ENCODE peak calls at places on chromosomes 4 and X, in ten cellular contexts. W is GM23248; T is cardiac fibroblast; E is right cardiac atrium; F is AG04449; O is lung; J is hepatocyte; H is AG04450; D is upper lobe of left lung; R is CD8-positive, alpha-beta T cell. V is an unnamed sample.

GRCh38 chr4:83150563-83151330 is 36.2 kb upstream of the PLAC8 start:
- DNase-seq in O (no peak), E (no peak), R (no peak), F (no peak), J (peak), T (peak), H (no peak), D (no peak), W (no peak), V (no peak)

GRCh38 chr4:19936471-19936870 is 315.2 kb upstream of the SLIT2 start:
- DNase-seq in H (peak), T (peak), J (no peak), D (no peak), W (peak), F (peak), O (no peak), E (no peak), R (no peak), V (peak)

GRCh38 chr4:1465173-1466033 is 59.2 kb upstream of the NKX1-1 start:
- DNase-seq in W (no peak), E (no peak), T (no peak), R (no peak), D (no peak), H (no peak), F (no peak), O (no peak), J (no peak), V (no peak)

GRCh38 chrX:22666441-22666840 is 333.3 kb upstream of the DDX53 start:
- DNase-seq in W (peak), D (no peak), O (no peak), F (no peak), T (peak), J (peak), R (no peak), H (no peak), E (peak), V (peak)

GRCh38 chr4:140163029-140163810 is 9.2 kb upstream of the MAML3 start:
- DNase-seq in D (no peak), J (no peak), R (no peak), H (no peak), O (no peak), F (no peak), E (peak), W (peak), T (peak), V (no peak)

GRCh38 chr4:102525099-102525498 is 23.9 kb downstream of the NFKB1 start:
- DNase-seq in H (no peak), D (no peak), F (no peak), E (no peak), R (no peak), O (no peak), T (peak), J (no peak), W (peak), V (peak)

GRCh38 chrX:119698835-119699234 is 5.9 kb upstream of the SEPTIN6 start:
- DNase-seq in D (no peak), O (no peak), H (no peak), R (no peak), F (no peak), J (peak), W (peak), T (peak), E (no peak), V (peak)

GRCh38 chrX:78923198-78924015 is 21.8 kb upstream of the P2RY10 start:
- DNase-seq in T (no peak), O (no peak), J (no peak), D (no peak), W (no peak), E (no peak), H (no peak), F (no peak), R (no peak), V (no peak)

GRCh38 chr4:52594961-52595360 is 64.1 kb downstream of the USP46 start:
- DNase-seq in E (no peak), F (no peak), H (no peak), O (no peak), W (peak), J (no peak), T (peak), D (no peak), R (no peak), V (no peak)

GRCh38 chrX:13732246-13733067 is 2.0 kb downstream of the TRAPPC2 start:
- DNase-seq in W (peak), D (no peak), H (no peak), E (no peak), F (no peak), J (no peak), R (no peak), T (no peak), O (no peak), V (no peak)

GRCh38 chrX:111372065-111372464 is 39.9 kb downstream of the DCX start:
- DNase-seq in F (no peak), E (no peak), D (no peak), W (no peak), H (no peak), J (no peak), O (no peak), T (no peak), R (no peak), V (no peak)

GRCh38 chr4:103012085-103012484 is 7.4 kb downstream of the SLC9B1 start:
- DNase-seq in T (peak), R (no peak), W (peak), D (no peak), H (peak), J (peak), F (no peak), O (no peak), E (no peak), V (no peak)

GRCh38 chrX:150361777-150362351 is 1.3 kb upstream of the MAMLD1 start:
- DNase-seq in W (peak), R (no peak), J (peak), O (peak), F (no peak), T (no peak), E (no peak), D (peak), H (no peak), V (no peak)

GRCh38 chr4:83112678-83113428 is 1.7 kb downstream of the PLAC8 start:
- DNase-seq in J (no peak), W (peak), R (no peak), E (no peak), T (no peak), F (no peak), O (no peak), D (no peak), H (no peak), V (peak)

GRCh38 chrX:129925305-129926092 is 19.5 kb downstream of the UTP14A start:
- DNase-seq in O (peak), D (no peak), J (peak), E (peak), R (peak), H (peak), T (peak), F (no peak), W (peak), V (peak)

GRCh38 chr4:39043058-39043696 is 11.0 kb upstream of the TMEM156 start:
- DNase-seq in J (peak), E (no peak), O (no peak), F (no peak), W (no peak), H (no peak), D (no peak), T (peak), R (no peak), V (no peak)

DNA sequence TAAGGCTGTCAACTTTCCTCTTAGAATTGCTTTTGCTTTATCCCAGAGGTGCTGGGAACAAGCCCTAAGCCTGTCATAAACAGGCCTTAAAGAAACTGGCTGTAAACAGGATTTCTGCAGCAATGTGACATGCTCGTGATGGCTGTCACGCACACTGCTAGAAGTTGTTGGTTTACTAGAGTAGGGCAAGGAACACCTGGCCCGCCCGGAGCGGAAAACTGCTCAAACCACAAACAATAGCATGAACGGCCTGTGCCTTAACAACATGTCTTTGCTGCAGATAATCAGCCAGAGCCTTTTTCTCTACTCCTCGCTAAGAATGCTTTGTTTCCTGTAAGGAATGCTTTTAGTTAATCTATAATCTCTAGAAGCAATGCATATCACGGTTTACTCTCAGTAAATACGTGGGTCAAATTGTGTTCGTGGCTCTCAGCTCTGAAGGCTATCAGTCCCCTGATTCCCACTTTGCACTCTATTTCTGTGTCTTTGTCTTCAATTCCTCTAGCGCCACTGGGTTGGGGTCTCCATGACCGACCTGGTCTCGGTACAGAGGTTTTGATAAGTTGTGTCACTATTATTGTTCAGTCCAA is 318.3 kb downstream of the GLUD2 start:
- DNase-seq in E (no peak), W (no peak), F (no peak), D (no peak), H (no peak), R (no peak), O (no peak), T (no peak), J (peak), V (no peak)
- H3K4me3 ChIP-seq in E (no peak), W (no peak), F (no peak), D (no peak), H (no peak), R (no peak), O (no peak), T (no peak), J (no peak), V (no peak)

GRCh38 chrX:132216283-132216682 is 3.0 kb downstream of the RAP2C start:
- DNase-seq in H (no peak), D (no peak), J (no peak), F (no peak), T (no peak), E (no peak), W (no peak), R (no peak), O (no peak), V (peak)
- H3K4me3 ChIP-seq in H (peak), D (no peak), J (peak), F (peak), T (peak), E (peak), W (peak), R (peak), O (no peak), V (peak)

GRCh38 chrX:154411981-154412340 is 622 bp downstream of the TAFAZZIN start:
- DNase-seq in O (peak), H (no peak), D (no peak), W (peak), T (peak), R (no peak), E (peak), F (no peak), J (peak), V (peak)

GRCh38 chrX:154412468-154412867 is 1.1 kb downstream of the TAFAZZIN start:
- DNase-seq in H (no peak), D (no peak), J (peak), E (peak), F (no peak), R (no peak), O (no peak), T (peak), W (peak), V (peak)

GRCh38 chrX:154411322-154411980 is at the start of gene TAFAZZIN:
- DNase-seq in E (peak), T (peak), R (peak), H (no peak), F (no peak), J (peak), W (peak), O (peak), D (peak), V (peak)

GRCh38 chrX:154409222-154409871 is at the start of gene DNASE1L1:
- DNase-seq in E (peak), F (no peak), T (peak), O (peak), D (peak), H (peak), R (no peak), W (peak), J (peak), V (peak)

DNA sequence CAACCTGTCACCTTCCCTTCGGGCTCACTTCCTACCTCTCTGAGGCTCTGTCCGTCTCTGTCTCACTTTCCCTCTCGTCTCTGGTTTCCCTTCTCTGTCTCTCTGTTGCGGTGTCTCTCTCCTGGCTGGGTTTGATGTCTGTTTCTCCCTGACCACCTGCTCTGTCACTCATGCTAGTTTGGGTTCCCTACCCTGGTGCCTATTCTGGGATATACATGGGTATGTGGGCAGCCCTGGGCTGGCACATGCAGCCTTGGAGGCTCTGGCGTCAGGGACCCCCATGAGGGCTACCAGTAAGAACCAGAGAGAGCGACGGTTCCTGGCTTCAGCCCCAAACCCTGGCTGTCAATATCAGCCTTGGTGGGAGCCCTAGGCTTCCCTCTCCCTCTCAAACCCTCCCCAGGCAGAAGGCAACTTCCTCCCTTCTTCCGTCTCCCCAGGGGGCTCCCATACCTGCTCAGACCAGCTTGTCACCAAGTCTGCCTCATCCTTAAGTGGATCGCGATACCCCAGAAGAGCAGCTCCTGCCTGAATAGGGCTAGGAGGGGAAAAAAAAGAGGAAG is 314 bp downstream of the DNASE1L1 start:
- DNase-seq in W (no peak), E (no peak), T (no peak), R (no peak), H (no peak), D (no peak), O (no peak), F (no peak), J (no peak), V (no peak)
- H3K4me3 ChIP-seq in W (peak), E (peak), T (peak), R (no peak), H (peak), D (peak), O (peak), F (peak), J (no peak), V (peak)

DNA sequence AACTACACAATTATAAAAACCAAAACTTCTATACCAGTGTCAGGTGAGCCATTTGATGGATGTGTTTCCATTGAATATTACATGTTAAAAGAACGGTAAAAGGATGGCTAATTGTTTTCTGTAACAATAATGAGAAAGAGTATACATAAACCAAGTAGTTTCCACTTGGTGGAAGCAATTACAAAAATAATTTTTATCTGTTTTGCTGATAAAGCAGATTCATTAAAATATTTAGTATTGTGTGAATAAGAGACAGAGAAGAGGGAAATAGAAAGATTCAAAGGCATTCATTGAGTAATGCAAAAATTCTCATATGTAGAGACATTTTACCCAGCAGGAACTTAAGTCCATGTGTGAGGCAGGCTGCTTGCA is 95.7 kb downstream of the ANK2 start:
- DNase-seq in D (no peak), O (no peak), F (no peak), W (no peak), T (no peak), J (no peak), E (no peak), R (no peak), H (no peak), V (no peak)
- H3K4me3 ChIP-seq in D (no peak), O (no peak), F (no peak), W (no peak), T (no peak), J (no peak), E (no peak), R (no peak), H (no peak), V (no peak)

GRCh38 chr4:185203380-185204237 is at the start of gene CFAP97:
- DNase-seq in J (peak), O (peak), W (peak), F (no peak), H (peak), R (peak), T (peak), E (peak), D (peak), V (peak)
- H3K4me3 ChIP-seq in J (peak), O (peak), W (peak), F (peak), H (peak), R (peak), T (peak), E (peak), D (peak), V (peak)

GRCh38 chr4:48575964-48576363 is 85.9 kb downstream of the ZAR1 start:
- DNase-seq in H (peak), O (no peak), W (peak), F (no peak), E (no peak), T (peak), J (no peak), D (no peak), R (no peak), V (no peak)
- H3K4me3 ChIP-seq in H (no peak), O (no peak), W (no peak), F (no peak), E (no peak), T (no peak), J (no peak), D (no peak), R (no peak), V (no peak)

GRCh38 chr4:6916587-6917444 is 7.2 kb downstream of the TBC1D14 start:
- DNase-seq in D (no peak), F (no peak), T (peak), E (no peak), O (peak), J (peak), W (peak), R (no peak), H (no peak), V (peak)

GRCh38 chr4:6918345-6918744 is 8.7 kb downstream of the TBC1D14 start:
- DNase-seq in W (no peak), F (no peak), R (no peak), H (no peak), E (no peak), O (no peak), J (no peak), D (no peak), T (no peak), V (peak)

GRCh38 chr4:6916069-6916586 is 6.5 kb downstream of the TBC1D14 start:
- DNase-seq in E (no peak), D (no peak), F (no peak), T (no peak), O (no peak), R (no peak), J (no peak), H (no peak), W (no peak), V (no peak)

GRCh38 chr4:6915041-6916005 is 5.7 kb downstream of the TBC1D14 start:
- DNase-seq in F (no peak), E (no peak), H (no peak), T (no peak), J (no peak), W (no peak), D (no peak), O (no peak), R (no peak), V (no peak)

GRCh38 chr4:6917445-6918241 is 8.0 kb downstream of the TBC1D14 start:
- DNase-seq in T (no peak), W (no peak), F (no peak), H (no peak), R (no peak), D (no peak), O (peak), E (peak), J (peak), V (peak)
- H3K4me3 ChIP-seq in T (no peak), W (no peak), F (no peak), H (no peak), R (peak), D (no peak), O (no peak), E (no peak), J (no peak), V (no peak)

GRCh38 chr4:75512336-75513211 is 1.6 kb downstream of the RCHY1 start:
- DNase-seq in O (peak), E (no peak), R (no peak), T (peak), H (no peak), D (no peak), W (peak), J (no peak), F (no peak), V (peak)

GRCh38 chr4:75514949-75515612 is 808 bp downstream of the THAP6 start:
- DNase-seq in T (no peak), J (no peak), H (no peak), R (no peak), E (no peak), F (no peak), D (no peak), O (no peak), W (peak), V (peak)

GRCh38 chr4:75514131-75514948 is at the start of the genes RCHY1 and THAP6:
- DNase-seq in O (peak), E (peak), T (peak), D (peak), H (peak), W (peak), R (peak), F (peak), J (peak), V (peak)

GRCh38 chr4:75513529-75514130 is 573 bp downstream of the RCHY1 start:
- DNase-seq in O (no peak), H (no peak), W (peak), F (no peak), E (no peak), D (no peak), R (no peak), J (peak), T (peak), V (no peak)

GRCh38 chr4:75511841-75512240 is 2.4 kb downstream of the RCHY1 start:
- DNase-seq in W (no peak), R (no peak), F (no peak), E (no peak), J (no peak), O (no peak), H (no peak), D (no peak), T (no peak), V (peak)
- H3K4me3 ChIP-seq in W (peak), R (no peak), F (no peak), E (peak), J (no peak), O (no peak), H (no peak), D (no peak), T (no peak), V (peak)

DNA sequence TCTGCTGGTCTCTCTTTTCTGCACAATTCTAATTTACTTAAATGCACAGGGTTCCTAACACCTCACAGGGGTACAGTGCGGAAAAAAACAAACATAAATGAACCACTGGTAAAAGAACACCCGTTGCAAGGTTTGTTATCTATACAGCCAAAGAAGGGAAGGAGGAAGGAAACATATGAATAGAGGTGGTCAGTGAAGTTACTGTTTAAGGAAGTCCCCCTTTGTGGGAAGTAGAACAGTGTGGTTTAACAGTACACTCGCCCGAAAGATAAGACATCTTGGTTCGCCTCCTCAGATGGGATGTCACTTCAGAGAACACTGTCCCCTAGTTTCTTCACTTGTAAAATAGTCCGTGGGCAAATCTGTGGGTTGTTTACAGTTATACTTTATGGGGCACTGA is 57.5 kb downstream of the TEC start:
- DNase-seq in T (no peak), D (no peak), R (no peak), F (no peak), W (no peak), H (no peak), O (no peak), J (no peak), E (no peak), V (peak)
- H3K4me3 ChIP-seq in T (no peak), D (no peak), R (no peak), F (no peak), W (no peak), H (no peak), O (no peak), J (no peak), E (no peak), V (peak)

V was measured in NB4.